ENCODE peak calls at places on chromosomes 12 and 14, in nine cellular contexts. N is right lobe of liver, B is spleen, S is uterus, G is HepG2, Q is adrenal gland, W is transverse colon, E is IMR-90, A is tibial nerve. L is an unnamed sample.

GRCh38 chr12:42237052-42237852 is 796 bp downstream of the YAF2 start:
- DNase-seq in N (peak), B (peak), S (peak), G (peak), Q (peak), W (peak), E (peak), A (peak), L (peak)

GRCh38 chr12:15423629-15424028 is 101.3 kb downstream of the PTPRO start:
- DNase-seq in N (no peak), B (no peak), S (no peak), G (no peak), Q (no peak), W (no peak), E (no peak), A (no peak), L (no peak)

GRCh38 chr12:32217354-32218310 is 111.0 kb downstream of the BICD1 start:
- DNase-seq in N (no peak), B (no peak), S (no peak), G (no peak), Q (peak), W (peak), E (peak), A (peak), L (no peak)

GRCh38 chr12:109606261-109607028 is 32.9 kb downstream of the MVK start:
- DNase-seq in N (no peak), B (no peak), S (no peak), G (peak), Q (no peak), W (no peak), E (no peak), A (no peak), L (peak)

GRCh38 chr12:131507094-131507493 is 203.8 kb upstream of the SFSWAP start:
- DNase-seq in N (no peak), B (no peak), S (no peak), G (no peak), Q (no peak), W (no peak), E (no peak), A (no peak), L (no peak)

GRCh38 chr14:20774258-20774657 is 6.1 kb downstream of the EDDM3B start:
- DNase-seq in N (no peak), B (no peak), S (no peak), G (no peak), Q (no peak), W (no peak), E (no peak), A (no peak), L (no peak)

GRCh38 chr12:49580572-49581535 is 12.9 kb upstream of the MCRS1 start:
- DNase-seq in N (no peak), B (no peak), S (peak), G (peak), Q (peak), W (peak), E (peak), A (peak), L (peak)

GRCh38 chr12:117854339-117855012 is 114.3 kb downstream of the KSR2 start:
- DNase-seq in N (no peak), B (no peak), S (no peak), G (peak), Q (peak), W (peak), E (peak), A (no peak), L (no peak)

GRCh38 chr12:103768467-103769123 is 72.4 kb downstream of the NT5DC3 start:
- DNase-seq in N (no peak), B (no peak), S (no peak), G (no peak), Q (no peak), W (no peak), E (no peak), A (no peak), L (no peak)

GRCh38 chr14:49971156-49972141 is 78.6 kb downstream of the ARF6 start:
- DNase-seq in N (no peak), B (no peak), S (no peak), G (no peak), Q (no peak), W (peak), E (peak), A (no peak), L (no peak)

GRCh38 chr12:13950502-13950901 is 30.9 kb downstream of the GRIN2B start:
- DNase-seq in N (no peak), B (no peak), S (no peak), G (peak), Q (no peak), W (no peak), E (no peak), A (no peak), L (no peak)

DNA sequence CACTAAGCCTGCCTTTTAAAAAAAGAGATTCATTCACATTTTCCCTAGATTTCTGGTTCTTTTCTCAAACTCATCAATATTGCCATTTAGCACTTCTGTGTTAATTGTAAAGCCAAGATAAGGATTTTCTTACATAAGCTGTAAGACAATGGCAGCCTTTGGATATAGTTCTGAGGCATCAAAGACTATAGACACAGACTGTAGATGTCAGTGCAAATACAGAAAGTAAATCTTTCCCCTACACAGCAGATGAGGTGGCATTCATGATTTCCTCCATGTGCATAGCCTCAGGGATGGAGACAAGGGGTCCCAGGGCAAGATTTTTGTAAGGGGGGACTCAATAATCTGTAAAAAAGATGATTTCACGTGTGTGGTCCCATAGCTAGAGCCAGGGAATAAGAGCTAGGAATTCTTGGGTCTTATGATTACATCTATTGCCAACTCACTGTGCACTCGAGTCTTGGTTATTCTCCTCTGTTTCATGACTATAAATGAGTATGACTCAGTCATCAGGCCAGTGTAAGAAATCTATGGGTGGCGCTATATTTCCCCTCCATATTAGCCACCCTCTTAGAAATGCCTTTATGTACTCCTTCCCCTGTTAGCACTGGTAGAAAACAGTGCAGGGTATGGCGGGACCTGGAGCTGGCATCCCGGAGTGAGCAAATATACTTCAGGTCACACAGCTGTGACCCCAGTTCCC is 207.5 kb downstream of the EXOC5 start:
- DNase-seq in N (no peak), B (no peak), S (no peak), G (no peak), Q (no peak), W (no peak), E (no peak), A (no peak), L (no peak)
- H3K27ac ChIP-seq in N (peak), B (no peak), S (no peak), G (no peak), Q (no peak), W (no peak), E (no peak), A (no peak), L (no peak)

GRCh38 chr12:51415931-51416330 is 8.7 kb upstream of the SLC4A8 start:
- DNase-seq in N (no peak), B (no peak), S (no peak), G (no peak), Q (no peak), W (no peak), E (no peak), A (no peak), L (no peak)

GRCh38 chr12:51413791-51414190 is 10.8 kb upstream of the SLC4A8 start:
- DNase-seq in N (no peak), B (no peak), S (no peak), G (no peak), Q (no peak), W (no peak), E (no peak), A (no peak), L (no peak)

GRCh38 chr12:51421266-51421884 is 3.3 kb upstream of the SLC4A8 start:
- DNase-seq in N (no peak), B (no peak), S (no peak), G (peak), Q (peak), W (peak), E (peak), A (peak), L (no peak)

GRCh38 chr12:51419473-51420228 is 5.0 kb upstream of the SLC4A8 start:
- DNase-seq in N (no peak), B (no peak), S (no peak), G (no peak), Q (no peak), W (no peak), E (no peak), A (no peak), L (no peak)

DNA sequence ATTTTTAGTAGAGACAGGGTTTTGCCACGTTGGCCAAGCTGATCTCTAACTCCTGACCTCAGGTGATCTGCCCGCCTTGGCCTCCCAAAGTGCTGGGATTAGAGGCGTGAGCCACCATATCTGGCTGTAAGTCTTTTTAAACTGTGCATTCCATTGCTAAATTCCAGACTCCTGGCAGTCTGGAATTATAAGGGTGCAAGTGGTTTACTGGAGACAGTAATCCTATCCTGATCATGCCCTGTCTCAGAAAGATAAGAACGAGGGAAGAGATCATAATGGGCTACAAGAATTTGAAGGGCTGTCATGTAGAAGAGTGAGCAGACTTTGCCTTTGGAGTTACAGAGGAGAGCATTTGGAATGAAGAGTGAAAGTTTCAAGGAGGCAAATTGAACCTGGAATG is 6.8 kb upstream of the SLC4A8 start:
- DNase-seq in N (no peak), B (no peak), S (no peak), G (no peak), Q (no peak), W (no peak), E (no peak), A (no peak), L (no peak)
- TF ChIP-seq POLR2A in N (no peak), B (no peak), S (no peak), G (no peak), Q (no peak), W (no peak), E (no peak), A (no peak), L (no peak)

GRCh38 chr12:85821759-85822158 is 14.4 kb downstream of the RASSF9 start:
- DNase-seq in N (no peak), B (no peak), S (no peak), G (peak), Q (no peak), W (no peak), E (no peak), A (no peak), L (no peak)
- H3K27ac ChIP-seq in N (no peak), B (no peak), S (peak), G (no peak), Q (no peak), W (no peak), E (no peak), A (no peak), L (no peak)

GRCh38 chr12:57092529-57092862 is 3.6 kb downstream of the NAB2 start:
- DNase-seq in N (no peak), B (no peak), S (no peak), G (no peak), Q (peak), W (no peak), E (no peak), A (no peak), L (no peak)

GRCh38 chr12:57091633-57092528 is 3.0 kb downstream of the NAB2 start:
- DNase-seq in N (no peak), B (no peak), S (no peak), G (no peak), Q (peak), W (no peak), E (no peak), A (no peak), L (peak)

GRCh38 chr12:57094194-57095160 is 5.6 kb downstream of the NAB2 start:
- DNase-seq in N (no peak), B (no peak), S (no peak), G (no peak), Q (peak), W (no peak), E (no peak), A (no peak), L (no peak)

GRCh38 chr12:57092876-57093411 is 4.0 kb downstream of the NAB2 start:
- DNase-seq in N (no peak), B (no peak), S (no peak), G (no peak), Q (peak), W (no peak), E (no peak), A (no peak), L (no peak)

GRCh38 chr12:57093412-57094193 is 4.7 kb downstream of the NAB2 start:
- DNase-seq in N (peak), B (peak), S (peak), G (no peak), Q (peak), W (peak), E (peak), A (peak), L (peak)
- TF ChIP-seq POLR2A in N (no peak), B (no peak), S (peak), G (no peak), Q (no peak), W (peak), E (peak), A (no peak), L (no peak)